ENCODE peak calls at places on chromosomes 7 and 10, in four cellular contexts. One of them, this sample, is unnamed.
A peak's percentile ranks its signal among the peaks of the same experiment; 100 is the strongest.

GRCh38 chr10:6201511-6201975 is 1.2 kb upstream of the PFKFB3 start:
- DNase-seq in mucosa of gallbladder: peak; percentile 83
- DNase-seq in ecto neural progenitor cell: peak; percentile 83
- DNase-seq in HuH-7.5: peak; percentile 56
- DNase-seq in this sample: no peak

GRCh38 chr7:1029637-1030443 is 14.5 kb upstream of the GPR146 start:
- DNase-seq in mucosa of gallbladder: no peak
- DNase-seq in ecto neural progenitor cell: no peak
- DNase-seq in HuH-7.5: no peak
- DNase-seq in this sample: no peak

GRCh38 chr10:86290933-86291615 is 75.5 kb downstream of the GRID1 start:
- DNase-seq in mucosa of gallbladder: no peak
- DNase-seq in ecto neural progenitor cell: peak; percentile 21
- DNase-seq in HuH-7.5: no peak
- DNase-seq in this sample: no peak

GRCh38 chr7:40644454-40645188 is 509.8 kb downstream of the SUGCT start:
- DNase-seq in mucosa of gallbladder: no peak
- DNase-seq in ecto neural progenitor cell: no peak
- DNase-seq in HuH-7.5: no peak
- DNase-seq in this sample: no peak

GRCh38 chr7:6533893-6534804 is 17.1 kb downstream of the GRID2IP start:
- DNase-seq in mucosa of gallbladder: no peak
- DNase-seq in ecto neural progenitor cell: no peak
- DNase-seq in HuH-7.5: no peak
- DNase-seq in this sample: no peak

GRCh38 chr7:73738220-73738611 is 386 bp downstream of the ABHD11 start:
- DNase-seq in mucosa of gallbladder: no peak
- DNase-seq in ecto neural progenitor cell: peak; percentile 75
- DNase-seq in HuH-7.5: peak; percentile 61
- DNase-seq in this sample: no peak

GRCh38 chr7:134602921-134603394 is 43.7 kb upstream of the BPGM start:
- DNase-seq in mucosa of gallbladder: peak; percentile 17
- DNase-seq in ecto neural progenitor cell: no peak
- DNase-seq in HuH-7.5: no peak
- DNase-seq in this sample: no peak

GRCh38 chr7:26664735-26665420 is 199.5 kb downstream of the SKAP2 start:
- DNase-seq in mucosa of gallbladder: no peak
- DNase-seq in ecto neural progenitor cell: no peak
- DNase-seq in HuH-7.5: no peak
- DNase-seq in this sample: no peak

GRCh38 chr7:101880536-101881443 is 63.4 kb downstream of the CUX1 start:
- DNase-seq in mucosa of gallbladder: no peak
- DNase-seq in ecto neural progenitor cell: no peak
- DNase-seq in HuH-7.5: no peak
- DNase-seq in this sample: no peak

GRCh38 chr7:522071-522937 is 2.7 kb upstream of the PDGFA start:
- DNase-seq in mucosa of gallbladder: peak; percentile 74
- DNase-seq in ecto neural progenitor cell: no peak
- DNase-seq in HuH-7.5: no peak
- DNase-seq in this sample: no peak

GRCh38 chr7:20329389-20330175 is 1.1 kb upstream of the ITGB8 start:
- DNase-seq in mucosa of gallbladder: peak; percentile 79
- DNase-seq in ecto neural progenitor cell: peak; percentile 78
- DNase-seq in HuH-7.5: peak; percentile 67
- DNase-seq in this sample: peak; percentile 93